ENCODE peak calls at places on chromosome 11, in nine cellular contexts. F is heart right ventricle; Z is IMR-90; N is MM.1S; V is tibial nerve; Y is ovary; T is CD8-positive, alpha-beta T cell; U is colonic mucosa; P is right lobe of liver. L is an unnamed sample.

GRCh38 chr11:57775474-57775873 is 13.9 kb downstream of the CTNND1 start:
- DNase-seq in T (no peak), V (peak; percentile 27), P (no peak), N (no peak), Z (no peak), U (no peak), F (no peak), Y (no peak), L (no peak)

GRCh38 chr11:35173011-35173511 is 34.1 kb downstream of the CD44 start:
- DNase-seq in N (peak; percentile 79), P (peak; percentile 63), Z (peak; percentile 42), Y (no peak), T (no peak), V (peak; percentile 47), F (no peak), U (peak; percentile 72), L (peak; percentile 29)

GRCh38 chr11:12775955-12776354 is 101.7 kb downstream of the TEAD1 start:
- DNase-seq in V (no peak), N (no peak), Y (no peak), F (no peak), P (no peak), T (no peak), U (no peak), Z (no peak), L (no peak)

GRCh38 chr11:64723117-64723906 is at the start of gene NRXN2:
- DNase-seq in P (peak; percentile 89), V (peak; percentile 68), T (peak; percentile 89), Z (peak; percentile 70), F (peak; percentile 88), U (peak; percentile 81), Y (peak; percentile 75), N (peak; percentile 87), L (peak; percentile 71)

GRCh38 chr11:121582296-121582695 is 129.5 kb upstream of the SORL1-AS1 start:
- DNase-seq in P (no peak), V (peak; percentile 16), F (no peak), Y (no peak), U (no peak), Z (no peak), T (no peak), N (no peak), L (no peak)

GRCh38 chr11:126390418-126390817 is 34.9 kb downstream of the ST3GAL4 start:
- DNase-seq in U (no peak), Z (no peak), F (no peak), T (no peak), P (no peak), V (no peak), Y (no peak), N (no peak), L (no peak)

GRCh38 chr11:76314741-76315090 is 66.2 kb downstream of the THAP12 start:
- DNase-seq in U (no peak), N (no peak), T (no peak), V (no peak), P (no peak), Y (no peak), Z (peak; percentile 61), F (no peak), L (no peak)

GRCh38 chr11:32905028-32905667 is 12.5 kb downstream of the QSER1 start:
- DNase-seq in V (no peak), P (no peak), N (no peak), F (no peak), T (no peak), Z (peak; percentile 45), Y (no peak), U (no peak), L (no peak)

GRCh38 chr11:102666331-102666957 is 39.1 kb downstream of the MMP27 start:
- DNase-seq in V (peak; percentile 29), T (no peak), Z (peak; percentile 60), P (no peak), Y (no peak), F (no peak), U (peak; percentile 31), N (peak; percentile 46), L (no peak)

GRCh38 chr11:93089474-93090102 is 108.2 kb downstream of the SLC36A4 start:
- DNase-seq in T (no peak), Y (no peak), F (no peak), U (peak; percentile 38), P (no peak), V (peak; percentile 15), Z (peak; percentile 62), N (peak; percentile 71), L (no peak)

GRCh38 chr11:12723410-12724297 is 49.4 kb downstream of the TEAD1 start:
- DNase-seq in F (no peak), U (peak; percentile 46), Z (peak; percentile 45), P (no peak), Y (no peak), T (no peak), N (no peak), V (no peak), L (no peak)

GRCh38 chr11:121869478-121869877 is 246.5 kb downstream of the BLID start:
- DNase-seq in P (no peak), U (no peak), N (no peak), F (no peak), T (no peak), Z (no peak), Y (no peak), V (no peak), L (no peak)

GRCh38 chr11:23903044-23903704 is 593.7 kb upstream of the LUZP2 start:
- DNase-seq in V (no peak), Z (peak; percentile 95), Y (no peak), F (no peak), N (no peak), T (no peak), U (no peak), P (no peak), L (no peak)

GRCh38 chr11:109547356-109548027 is 125.5 kb downstream of the C11orf87 start:
- DNase-seq in U (no peak), Y (no peak), F (no peak), T (no peak), Z (peak; percentile 56), N (no peak), P (no peak), V (no peak), L (no peak)

DNA sequence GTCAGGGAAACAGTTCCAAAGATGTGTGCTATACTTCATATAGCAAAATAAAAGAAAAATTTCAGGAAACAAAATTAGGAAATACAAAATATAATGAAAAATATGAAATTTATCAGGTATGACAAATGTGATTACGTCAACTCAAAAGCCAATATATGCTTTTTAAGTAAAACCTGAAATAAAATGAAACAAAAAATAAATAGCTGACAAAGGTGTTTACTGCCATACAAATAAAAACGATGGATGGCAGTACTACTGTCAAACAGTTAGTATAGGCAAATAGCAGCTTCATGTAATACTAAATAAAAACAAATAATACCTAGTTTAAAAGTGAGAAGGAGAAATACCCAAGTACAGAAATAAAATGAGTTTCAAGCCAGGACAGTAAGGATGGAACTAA is 13.7 kb downstream of the CEP57 start:
- DNase-seq in F (no peak), V (no peak), U (no peak), Z (no peak), T (no peak), Y (no peak), P (no peak), N (no peak), L (no peak)
- H3K36me3 ChIP-seq in F (peaks cover 65% of the 10 kb centered on the region), V (no peaks in the 10 kb centered on the region), U (no peaks in the 10 kb centered on the region), Z (peaks cover 15% of the 10 kb centered on the region), T (peaks cover 14% of the 10 kb centered on the region), Y (no peaks in the 10 kb centered on the region), P (no peaks in the 10 kb centered on the region), N (no peaks in the 10 kb centered on the region), L (peaks cover 20% of the 10 kb centered on the region)

DNA sequence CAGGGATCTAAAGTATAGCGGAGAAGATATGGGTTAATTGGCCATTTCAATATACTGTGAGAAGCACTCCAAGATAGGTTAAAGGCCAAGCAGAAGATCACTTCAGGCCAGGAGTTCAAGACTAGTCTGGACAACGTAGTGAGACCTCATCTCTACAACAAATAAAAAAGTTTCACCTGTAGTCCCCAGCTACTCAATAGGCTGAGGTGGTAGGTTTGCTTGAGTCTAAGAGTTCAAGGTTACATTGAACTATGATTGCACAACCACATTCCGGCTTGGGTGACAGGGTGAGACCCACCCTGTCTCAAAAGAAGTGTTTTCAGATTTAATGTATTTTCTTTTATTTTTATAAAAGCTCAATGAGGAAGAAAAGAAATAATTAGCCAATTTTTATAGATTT is 25.4 kb downstream of the PATL1 start:
- DNase-seq in T (no peak), N (no peak), Y (no peak), Z (no peak), P (no peak), F (no peak), V (no peak), U (no peak), L (no peak)
- H3K36me3 ChIP-seq in T (peaks cover 60% of the 10 kb centered on the region), N (peaks cover 24% of the 10 kb centered on the region), Y (no peaks in the 10 kb centered on the region), Z (peaks cover 48% of the 10 kb centered on the region), P (peaks cover 8% of the 10 kb centered on the region), F (peaks cover 97% of the 10 kb centered on the region), V (peaks cover 4% of the 10 kb centered on the region), U (peaks cover 13% of the 10 kb centered on the region), L (peaks cover 4% of the 10 kb centered on the region)

GRCh38 chr11:9717719-9718118 is 53.8 kb downstream of the SWAP70 start:
- DNase-seq in Y (no peak), T (no peak), N (no peak), U (no peak), P (no peak), F (no peak), V (no peak), Z (no peak), L (no peak)

GRCh38 chr11:9722023-9722422 is 58.1 kb downstream of the SWAP70 start:
- DNase-seq in Y (no peak), U (no peak), Z (no peak), N (no peak), V (no peak), F (no peak), T (no peak), P (no peak), L (no peak)

GRCh38 chr11:9722893-9723292 is 59.0 kb downstream of the SWAP70 start:
- DNase-seq in U (no peak), P (no peak), F (no peak), T (no peak), V (no peak), Z (no peak), Y (no peak), N (no peak), L (no peak)

GRCh38 chr11:9717040-9717357 is 53.1 kb downstream of the SWAP70 start:
- DNase-seq in V (no peak), Y (no peak), Z (no peak), T (no peak), F (no peak), U (no peak), N (no peak), P (no peak), L (no peak)

GRCh38 chr11:9719949-9720646 is 56.2 kb downstream of the SWAP70 start:
- DNase-seq in T (no peak), U (no peak), N (no peak), P (no peak), V (no peak), F (no peak), Y (no peak), Z (no peak), L (no peak)
- H3K36me3 ChIP-seq in T (no peaks in the 10 kb centered on the region), U (no peaks in the 10 kb centered on the region), N (no peaks in the 10 kb centered on the region), P (no peaks in the 10 kb centered on the region), V (no peaks in the 10 kb centered on the region), F (peaks cover 14% of the 10 kb centered on the region), Y (no peaks in the 10 kb centered on the region), Z (peaks cover 7% of the 10 kb centered on the region), L (no peaks in the 10 kb centered on the region)

DNA sequence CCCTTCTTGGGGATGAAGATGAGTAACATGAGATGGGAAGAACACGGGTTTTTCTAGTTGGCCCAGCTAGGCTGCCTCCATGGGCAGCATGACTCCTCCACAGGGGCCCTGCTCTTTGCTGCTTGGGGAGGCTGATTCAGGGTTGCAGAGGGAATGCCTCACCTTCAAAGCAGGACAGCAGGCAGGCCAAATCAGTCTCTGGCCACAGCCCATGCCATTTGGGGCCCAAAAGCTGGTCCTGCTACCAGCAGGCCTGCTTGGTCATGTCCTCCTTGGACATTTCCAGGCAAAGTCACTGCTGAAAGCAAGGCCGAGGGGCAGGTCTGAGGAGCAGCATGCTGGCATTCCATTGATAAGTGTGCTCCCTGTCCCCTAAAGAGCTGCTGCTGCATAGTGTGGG is 13.8 kb upstream of the MAPK8IP1 start:
- DNase-seq in Y (no peak), P (no peak), U (no peak), V (no peak), Z (no peak), F (no peak), T (no peak), N (no peak), L (no peak)
- H3K36me3 ChIP-seq in Y (no peaks in the 10 kb centered on the region), P (peaks cover 5% of the 10 kb centered on the region), U (peaks cover 37% of the 10 kb centered on the region), V (no peaks in the 10 kb centered on the region), Z (peaks cover 53% of the 10 kb centered on the region), F (peaks cover 98% of the 10 kb centered on the region), T (peaks cover 74% of the 10 kb centered on the region), N (peaks cover 7% of the 10 kb centered on the region), L (peaks cover 66% of the 10 kb centered on the region)

L was measured in pancreas.